ENCODE peak calls at places on chromosome 16, in five cellular contexts. One of them, this sample, is unnamed.

GRCh38 chr16:15494231-15494630 is 59.8 kb downstream of the BMERB1 start:
- DNase-seq in HAP-1: no peak
- DNase-seq in sigmoid colon: no peak
- DNase-seq in CD4-positive, alpha-beta memory T cell: no peak
- DNase-seq in transverse colon: no peak
- DNase-seq in this sample: no peak

GRCh38 chr16:12262454-12263180 is 286.1 kb downstream of the SNX29 start:
- DNase-seq in CD4-positive, alpha-beta memory T cell: no peak
- DNase-seq in HAP-1: no peak
- DNase-seq in sigmoid colon: no peak
- DNase-seq in transverse colon: peak; percentile 61
- DNase-seq in this sample: no peak

GRCh38 chr16:89828870-89829629 is 775 bp downstream of the SPIRE2 start:
- DNase-seq in HAP-1: peak; percentile 9
- DNase-seq in CD4-positive, alpha-beta memory T cell: no peak
- DNase-seq in transverse colon: no peak
- DNase-seq in sigmoid colon: no peak
- DNase-seq in this sample: no peak

GRCh38 chr16:71629617-71630016 is 3.6 kb downstream of the MARVELD3 start:
- DNase-seq in CD4-positive, alpha-beta memory T cell: no peak
- DNase-seq in HAP-1: no peak
- DNase-seq in sigmoid colon: no peak
- DNase-seq in transverse colon: no peak
- DNase-seq in this sample: no peak

GRCh38 chr16:4938683-4939030 is 1.7 kb upstream of the PPL start:
- DNase-seq in HAP-1: no peak
- DNase-seq in CD4-positive, alpha-beta memory T cell: no peak
- DNase-seq in transverse colon: no peak
- DNase-seq in sigmoid colon: no peak
- DNase-seq in this sample: no peak

GRCh38 chr16:65392831-65393565 is 271.1 kb upstream of the CDH11 start:
- DNase-seq in HAP-1: no peak
- DNase-seq in transverse colon: no peak
- DNase-seq in CD4-positive, alpha-beta memory T cell: no peak
- DNase-seq in sigmoid colon: no peak
- DNase-seq in this sample: peak; percentile 71

GRCh38 chr16:5379948-5380347 is 282.4 kb upstream of the EEF2KMT start:
- DNase-seq in transverse colon: no peak
- DNase-seq in sigmoid colon: no peak
- DNase-seq in HAP-1: no peak
- DNase-seq in CD4-positive, alpha-beta memory T cell: no peak
- DNase-seq in this sample: no peak

GRCh38 chr16:49592507-49593422 is 219.2 kb downstream of the C16orf78 start:
- DNase-seq in sigmoid colon: no peak
- DNase-seq in HAP-1: peak; percentile 43
- DNase-seq in CD4-positive, alpha-beta memory T cell: peak; percentile 34
- DNase-seq in transverse colon: peak; percentile 25
- DNase-seq in this sample: peak; percentile 44

GRCh38 chr16:9225527-9226316 is 134.3 kb downstream of the HAPSTR1 start:
- DNase-seq in transverse colon: no peak
- DNase-seq in sigmoid colon: peak; percentile 30
- DNase-seq in HAP-1: no peak
- DNase-seq in CD4-positive, alpha-beta memory T cell: no peak
- DNase-seq in this sample: no peak

GRCh38 chr16:70706948-70707465 is 21.2 kb upstream of the MTSS2 start:
- DNase-seq in transverse colon: no peak
- DNase-seq in CD4-positive, alpha-beta memory T cell: no peak
- DNase-seq in HAP-1: no peak
- DNase-seq in sigmoid colon: peak; percentile 90
- DNase-seq in this sample: peak; percentile 94

GRCh38 chr16:56518435-56518834 is 1.4 kb downstream of the BBS2 start:
- DNase-seq in transverse colon: no peak
- DNase-seq in sigmoid colon: no peak
- DNase-seq in CD4-positive, alpha-beta memory T cell: no peak
- DNase-seq in HAP-1: no peak
- DNase-seq in this sample: no peak

GRCh38 chr16:25340973-25341372 is 83.3 kb upstream of the ZKSCAN2 start:
- DNase-seq in HAP-1: no peak
- DNase-seq in sigmoid colon: no peak
- DNase-seq in CD4-positive, alpha-beta memory T cell: no peak
- DNase-seq in transverse colon: no peak
- DNase-seq in this sample: no peak
- H3K4me1 ChIP-seq in HAP-1: no peaks in the 10 kb centered on the region
- H3K4me1 ChIP-seq in sigmoid colon: no peaks in the 10 kb centered on the region
- H3K4me1 ChIP-seq in CD4-positive, alpha-beta memory T cell: no peaks in the 10 kb centered on the region
- H3K4me1 ChIP-seq in transverse colon: no peaks in the 10 kb centered on the region
- H3K4me1 ChIP-seq in this sample: no peaks in the 10 kb centered on the region

GRCh38 chr16:72924918-72925630 is 122.9 kb downstream of the ZFHX3 start:
- DNase-seq in transverse colon: no peak
- DNase-seq in sigmoid colon: peak; percentile 48
- DNase-seq in HAP-1: no peak
- DNase-seq in CD4-positive, alpha-beta memory T cell: no peak
- DNase-seq in this sample: no peak

GRCh38 chr16:72926671-72927070 is 121.3 kb downstream of the ZFHX3 start:
- DNase-seq in sigmoid colon: peak; percentile 7
- DNase-seq in CD4-positive, alpha-beta memory T cell: no peak
- DNase-seq in HAP-1: no peak
- DNase-seq in transverse colon: no peak
- DNase-seq in this sample: no peak

GRCh38 chr16:72925631-72925979 is 122.3 kb downstream of the ZFHX3 start:
- DNase-seq in HAP-1: no peak
- DNase-seq in sigmoid colon: peak; percentile 6
- DNase-seq in CD4-positive, alpha-beta memory T cell: no peak
- DNase-seq in transverse colon: no peak
- DNase-seq in this sample: no peak

GRCh38 chr16:72928089-72928981 is 119.6 kb downstream of the ZFHX3 start:
- DNase-seq in CD4-positive, alpha-beta memory T cell: no peak
- DNase-seq in HAP-1: no peak
- DNase-seq in sigmoid colon: peak; percentile 56
- DNase-seq in transverse colon: no peak
- DNase-seq in this sample: no peak

DNA sequence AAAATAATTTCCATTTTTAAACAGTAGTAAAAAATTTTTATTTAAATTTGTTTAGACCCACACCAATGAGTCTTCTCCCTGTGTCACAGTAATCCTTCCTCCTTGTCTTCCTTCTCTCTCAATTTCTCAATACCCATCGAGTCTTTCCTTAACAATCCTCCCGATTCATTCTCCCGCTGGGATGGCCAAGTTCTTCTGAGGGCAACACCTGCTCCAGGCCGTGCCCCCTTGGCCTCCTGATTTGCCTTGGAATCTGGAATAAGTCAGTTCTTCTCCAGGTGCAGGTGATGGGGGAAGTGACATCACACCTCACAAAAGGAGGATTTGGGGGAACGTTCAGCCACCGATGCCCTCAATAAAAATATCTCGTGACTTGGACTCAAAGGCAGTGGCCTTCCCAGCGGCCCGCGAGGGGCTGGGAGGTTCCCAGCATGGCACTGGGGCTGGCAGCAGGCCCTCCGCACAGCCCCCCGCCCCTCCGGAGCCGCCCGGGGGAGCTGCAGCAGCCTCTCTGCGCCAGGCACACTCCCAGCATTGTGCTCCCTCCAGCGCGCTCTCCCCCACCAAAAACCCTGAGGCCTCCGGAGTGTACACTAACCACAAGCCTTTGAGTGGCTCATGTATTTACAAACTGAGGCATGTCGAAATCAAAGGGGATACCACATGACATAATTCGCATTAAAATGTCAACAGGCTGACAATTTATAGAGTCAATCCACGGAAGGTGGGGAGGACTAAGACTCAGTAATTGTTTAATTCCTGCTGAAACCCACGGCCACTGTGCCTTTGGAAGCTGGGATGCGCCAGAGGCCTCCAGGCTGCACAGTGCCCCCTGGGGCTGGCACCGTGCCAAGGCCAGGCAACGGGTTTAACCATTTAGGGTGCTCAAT is 120.5 kb downstream of the ZFHX3 start:
- DNase-seq in HAP-1: peak; percentile 86
- DNase-seq in CD4-positive, alpha-beta memory T cell: no peak
- DNase-seq in sigmoid colon: peak; percentile 65
- DNase-seq in transverse colon: peak; percentile 20
- DNase-seq in this sample: peak; percentile 87
- H3K4me3 ChIP-seq in HAP-1: no peak overlapping the region
- H3K4me3 ChIP-seq in CD4-positive, alpha-beta memory T cell: no peak overlapping the region
- H3K4me3 ChIP-seq in sigmoid colon: no peak overlapping the region
- H3K4me3 ChIP-seq in transverse colon: no peak overlapping the region
- H3K4me3 ChIP-seq in this sample: no peak overlapping the region

GRCh38 chr16:27362570-27363245 is 39.3 kb upstream of the IL21R start:
- DNase-seq in transverse colon: no peak
- DNase-seq in sigmoid colon: no peak
- DNase-seq in CD4-positive, alpha-beta memory T cell: no peak
- DNase-seq in HAP-1: no peak
- DNase-seq in this sample: no peak

GRCh38 chr16:27363797-27364196 is 38.2 kb upstream of the IL21R start:
- DNase-seq in CD4-positive, alpha-beta memory T cell: no peak
- DNase-seq in sigmoid colon: peak; percentile 76
- DNase-seq in HAP-1: no peak
- DNase-seq in transverse colon: peak; percentile 91
- DNase-seq in this sample: no peak

GRCh38 chr16:27359615-27360014 is 42.4 kb upstream of the IL21R start:
- DNase-seq in HAP-1: no peak
- DNase-seq in CD4-positive, alpha-beta memory T cell: no peak
- DNase-seq in sigmoid colon: no peak
- DNase-seq in transverse colon: no peak
- DNase-seq in this sample: no peak

GRCh38 chr16:27363246-27363632 is 38.7 kb upstream of the IL21R start:
- DNase-seq in CD4-positive, alpha-beta memory T cell: no peak
- DNase-seq in sigmoid colon: no peak
- DNase-seq in transverse colon: no peak
- DNase-seq in HAP-1: no peak
- DNase-seq in this sample: no peak

DNA sequence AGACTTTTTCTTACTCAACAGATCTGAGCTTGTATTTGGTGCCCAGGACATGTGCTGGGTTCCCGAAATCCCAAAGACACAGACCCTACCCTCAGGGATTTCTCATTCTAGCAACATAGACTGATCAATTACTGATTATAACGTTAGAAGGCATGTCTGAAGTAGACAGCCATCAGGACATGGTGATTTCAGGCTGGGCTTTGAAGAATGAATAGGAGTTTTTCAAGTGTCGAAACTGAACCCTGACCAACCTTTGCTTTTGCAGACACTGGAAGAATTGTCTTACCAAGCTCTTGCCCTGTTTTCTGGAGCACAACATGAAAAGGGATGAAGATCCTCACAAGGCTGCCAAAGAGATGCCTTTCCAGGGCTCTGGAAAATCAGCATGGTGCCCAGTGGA is 40.0 kb upstream of the IL21R start:
- DNase-seq in CD4-positive, alpha-beta memory T cell: no peak
- DNase-seq in transverse colon: no peak
- DNase-seq in sigmoid colon: no peak
- DNase-seq in HAP-1: no peak
- DNase-seq in this sample: no peak
- H3K36me3 ChIP-seq in CD4-positive, alpha-beta memory T cell: peaks cover 36% of the 10 kb centered on the region
- H3K36me3 ChIP-seq in transverse colon: no peaks in the 10 kb centered on the region
- H3K36me3 ChIP-seq in sigmoid colon: peaks cover 73% of the 10 kb centered on the region
- H3K36me3 ChIP-seq in HAP-1: no peaks in the 10 kb centered on the region
- H3K36me3 ChIP-seq in this sample: peaks cover 5% of the 10 kb centered on the region

DNA sequence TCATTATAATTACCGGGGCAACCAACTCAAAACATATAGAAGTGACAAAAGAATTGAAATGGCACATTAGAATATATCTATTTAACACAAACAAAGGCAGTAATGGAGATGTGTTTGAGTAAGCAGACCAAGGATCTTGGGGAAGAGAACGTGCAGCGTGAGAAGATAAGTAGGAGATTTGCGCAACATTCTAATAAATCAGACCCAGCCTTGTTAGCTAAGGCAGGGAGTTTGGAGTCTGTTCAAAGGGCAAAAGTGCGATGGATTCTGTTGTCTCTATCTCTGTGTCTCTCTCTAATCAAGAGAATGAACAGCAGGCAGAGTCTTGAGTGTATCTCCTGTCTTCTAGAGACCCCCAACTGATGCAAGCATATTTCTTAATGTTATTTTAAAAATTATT is 55.0 kb upstream of the FA2H start:
- DNase-seq in transverse colon: no peak
- DNase-seq in HAP-1: no peak
- DNase-seq in sigmoid colon: no peak
- DNase-seq in CD4-positive, alpha-beta memory T cell: no peak
- DNase-seq in this sample: no peak
- H3K4me1 ChIP-seq in transverse colon: no peaks in the 10 kb centered on the region
- H3K4me1 ChIP-seq in HAP-1: peaks cover 3% of the 10 kb centered on the region
- H3K4me1 ChIP-seq in sigmoid colon: no peaks in the 10 kb centered on the region
- H3K4me1 ChIP-seq in CD4-positive, alpha-beta memory T cell: no peaks in the 10 kb centered on the region
- H3K4me1 ChIP-seq in this sample: no peaks in the 10 kb centered on the region

GRCh38 chr16:57640185-57640584 is 11.8 kb downstream of the ADGRG1 start:
- DNase-seq in transverse colon: no peak
- DNase-seq in CD4-positive, alpha-beta memory T cell: no peak
- DNase-seq in HAP-1: no peak
- DNase-seq in sigmoid colon: no peak
- DNase-seq in this sample: no peak
- H3K4me3 ChIP-seq in transverse colon: no peak overlapping the region
- H3K4me3 ChIP-seq in CD4-positive, alpha-beta memory T cell: no peak overlapping the region
- H3K4me3 ChIP-seq in HAP-1: no peak overlapping the region
- H3K4me3 ChIP-seq in sigmoid colon: no peak overlapping the region
- H3K4me3 ChIP-seq in this sample: no peak overlapping the region

GRCh38 chr16:81502396-81503060 is 57.9 kb downstream of the CMIP start:
- DNase-seq in CD4-positive, alpha-beta memory T cell: no peak
- DNase-seq in HAP-1: no peak
- DNase-seq in transverse colon: no peak
- DNase-seq in sigmoid colon: no peak
- DNase-seq in this sample: no peak
- H3K36me3 ChIP-seq in CD4-positive, alpha-beta memory T cell: no peaks in the 10 kb centered on the region
- H3K36me3 ChIP-seq in HAP-1: no peaks in the 10 kb centered on the region
- H3K36me3 ChIP-seq in transverse colon: no peaks in the 10 kb centered on the region
- H3K36me3 ChIP-seq in sigmoid colon: no peaks in the 10 kb centered on the region
- H3K36me3 ChIP-seq in this sample: no peaks in the 10 kb centered on the region

GRCh38 chr16:68281368-68282063 is 17.2 kb downstream of the SLC7A6 start:
- DNase-seq in sigmoid colon: no peak
- DNase-seq in transverse colon: no peak
- DNase-seq in CD4-positive, alpha-beta memory T cell: peak; percentile 53
- DNase-seq in HAP-1: no peak
- DNase-seq in this sample: no peak
- H3K4me1 ChIP-seq in sigmoid colon: peaks cover 6% of the 10 kb centered on the region
- H3K4me1 ChIP-seq in transverse colon: peaks cover 19% of the 10 kb centered on the region
- H3K4me1 ChIP-seq in CD4-positive, alpha-beta memory T cell: peaks cover 81% of the 10 kb centered on the region
- H3K4me1 ChIP-seq in HAP-1: no peaks in the 10 kb centered on the region
- H3K4me1 ChIP-seq in this sample: no peaks in the 10 kb centered on the region

GRCh38 chr16:54926166-54926838 is 4.4 kb upstream of the IRX5 start:
- DNase-seq in CD4-positive, alpha-beta memory T cell: no peak
- DNase-seq in sigmoid colon: no peak
- DNase-seq in HAP-1: peak; percentile 3
- DNase-seq in transverse colon: no peak
- DNase-seq in this sample: no peak
- H3K4me3 ChIP-seq in CD4-positive, alpha-beta memory T cell: no peak overlapping the region
- H3K4me3 ChIP-seq in sigmoid colon: no peak overlapping the region
- H3K4me3 ChIP-seq in HAP-1: peak overlapping the region; percentile 66
- H3K4me3 ChIP-seq in transverse colon: no peak overlapping the region
- H3K4me3 ChIP-seq in this sample: no peak overlapping the region

DNA sequence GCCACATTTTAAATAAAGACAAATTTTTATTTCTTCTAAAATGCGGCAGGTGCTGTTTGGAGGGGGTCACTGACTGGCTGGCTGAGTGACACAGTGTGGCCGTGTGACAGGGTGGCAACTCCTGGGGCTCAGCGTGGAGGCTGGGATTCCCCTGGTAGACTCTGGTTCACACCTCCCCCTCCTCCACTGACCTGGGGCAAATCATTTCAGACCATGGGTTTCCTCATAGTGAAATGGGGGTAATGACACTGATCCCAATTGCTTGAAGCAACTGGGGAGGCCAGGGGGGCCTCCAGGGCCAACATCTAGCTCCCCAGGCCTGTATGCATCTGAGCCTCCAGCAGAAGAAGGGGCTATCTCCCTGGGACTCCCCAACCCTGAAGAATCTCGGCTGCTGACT is 6.6 kb downstream of the HSD11B2 start:
- DNase-seq in transverse colon: no peak
- DNase-seq in CD4-positive, alpha-beta memory T cell: no peak
- DNase-seq in HAP-1: no peak
- DNase-seq in sigmoid colon: no peak
- DNase-seq in this sample: no peak
- H3K36me3 ChIP-seq in transverse colon: no peaks in the 10 kb centered on the region
- H3K36me3 ChIP-seq in CD4-positive, alpha-beta memory T cell: peaks cover 12% of the 10 kb centered on the region
- H3K36me3 ChIP-seq in HAP-1: peaks cover 15% of the 10 kb centered on the region
- H3K36me3 ChIP-seq in sigmoid colon: peaks cover 53% of the 10 kb centered on the region
- H3K36me3 ChIP-seq in this sample: peaks cover 33% of the 10 kb centered on the region

This sample was measured in SJSA1.